ENCODE peak calls at places on chromosomes 3 and 15, in five cellular contexts. T is activated T-cell treated with anti-CD3 and anti-CD28 coated beads for 1 hour, F is HFFc6, G is upper lobe of right lung, L is foreskin melanocyte. W is an unnamed sample.

GRCh38 chr3:66077973-66078372 is 39.3 kb upstream of the MAGI1 start:
- DNase-seq in T (no peak), F (no peak), G (no peak), L (no peak), W (no peak)

GRCh38 chr15:69074843-69075224 is 60.3 kb downstream of the NOX5 start:
- DNase-seq in T (no peak), F (no peak), G (no peak), L (no peak), W (no peak)

GRCh38 chr3:172040976-172041963 is 1.9 kb downstream of the FNDC3B start:
- DNase-seq in T (no peak), F (peak; percentile 55), G (peak; percentile 66), L (no peak), W (peak; percentile 36)

GRCh38 chr15:91193059-91193715 is 93.1 kb downstream of the SV2B start:
- DNase-seq in T (no peak), F (no peak), G (no peak), L (no peak), W (no peak)

GRCh38 chr3:126117212-126117611 is 33.3 kb upstream of the SLC41A3 start:
- DNase-seq in T (no peak), F (no peak), G (no peak), L (no peak), W (no peak)

GRCh38 chr3:67654099-67654831 is at the start of gene SUCLG2:
- DNase-seq in T (peak; percentile 70), F (peak; percentile 80), G (peak; percentile 97), L (peak; percentile 77), W (peak; percentile 65)

GRCh38 chr3:115245437-115245836 is 98.3 kb upstream of the ZBTB20 start:
- DNase-seq in T (no peak), F (peak; percentile 91), G (no peak), L (no peak), W (peak; percentile 74)

GRCh38 chr3:188510366-188510765 is 356.4 kb downstream of the LPP start:
- DNase-seq in T (no peak), F (no peak), G (no peak), L (no peak), W (no peak)

GRCh38 chr15:90665288-90666134 is 51.6 kb upstream of the BLM start:
- DNase-seq in T (peak; percentile 12), F (peak; percentile 42), G (peak; percentile 88), L (peak; percentile 76), W (no peak)

GRCh38 chr3:177499779-177500423 is 302.6 kb upstream of the TBL1XR1 start:
- DNase-seq in T (no peak), F (no peak), G (no peak), L (peak; percentile 72), W (no peak)

GRCh38 chr15:51133140-51133630 is 38.5 kb upstream of the TNFAIP8L3 start:
- DNase-seq in T (no peak), F (no peak), G (no peak), L (no peak), W (no peak)

GRCh38 chr3:94596141-94596540 is 533.3 kb downstream of the NSUN3 start:
- DNase-seq in T (no peak), F (no peak), G (no peak), L (no peak), W (no peak)

GRCh38 chr3:134904333-134904771 is 109.3 kb downstream of the EPHB1 start:
- DNase-seq in T (no peak), F (no peak), G (no peak), L (no peak), W (no peak)

GRCh38 chr15:56835598-56836275 is 82.7 kb upstream of the TCF12 start:
- DNase-seq in T (no peak), F (peak; percentile 40), G (no peak), L (no peak), W (no peak)

GRCh38 chr3:43105224-43105596 is 669 bp downstream of the POMGNT2 start:
- DNase-seq in T (no peak), F (no peak), G (peak; percentile 66), L (no peak), W (no peak)

GRCh38 chr3:50515565-50516047 is 12.2 kb upstream of the CACNA2D2 start:
- DNase-seq in T (peak; percentile 6), F (no peak), G (peak; percentile 74), L (no peak), W (no peak)

GRCh38 chr3:4413467-4413866 is 53.6 kb downstream of the SUMF1 start:
- DNase-seq in T (no peak), F (peak; percentile 20), G (no peak), L (no peak), W (no peak)

GRCh38 chr15:44163370-44163769 is 31.7 kb downstream of the FRMD5 start:
- DNase-seq in T (no peak), F (no peak), G (no peak), L (no peak), W (no peak)

GRCh38 chr3:195207731-195208130 is 63.2 kb downstream of the XXYLT1 start:
- DNase-seq in T (no peak), F (no peak), G (peak; percentile 46), L (no peak), W (no peak)

W was measured in GM04504.